ENCODE peak calls at places on chromosomes 11 and 22, in four cellular contexts. Q is stimulated activated CD4-positive, alpha-beta T cell treated with anti-CD3 and anti-CD28 coated beads, Interleukin-1b, Interleukin-23, amount 100 ng/mL, for 1 hour; G is left cardiac atrium; H is GM23248. Y is an unnamed sample.

GRCh38 chr22:43442386-43443060 is 30.7 kb downstream of the MPPED1 start:
- DNase-seq in Q (no peak), G (no peak), H (no peak), Y (peak)

GRCh38 chr22:26894766-26895485 is 237.5 kb downstream of the MIAT start:
- DNase-seq in Q (no peak), G (no peak), H (peak), Y (no peak)

GRCh38 chr11:87292598-87292997 is 254.9 kb downstream of the TMEM135 start:
- DNase-seq in Q (no peak), G (no peak), H (no peak), Y (no peak)

GRCh38 chr22:43883012-43883661 is 8.7 kb downstream of the PNPLA5 start:
- DNase-seq in Q (no peak), G (no peak), H (peak), Y (peak)

GRCh38 chr22:38700271-38700788 is 413 bp downstream of the JOSD1 start:
- DNase-seq in Q (no peak), G (peak), H (peak), Y (peak)

GRCh38 chr22:29351891-29352290 is 36.4 kb upstream of the RASL10A start:
- DNase-seq in Q (no peak), G (no peak), H (no peak), Y (no peak)

GRCh38 chr11:8055836-8056526 is 25.0 kb upstream of the TUB start:
- DNase-seq in Q (no peak), G (no peak), H (no peak), Y (no peak)

GRCh38 chr22:47996446-47996857 is 1234.0 kb downstream of the TBC1D22A start:
- DNase-seq in Q (no peak), G (no peak), H (no peak), Y (no peak)

GRCh38 chr22:43400449-43400848 is 11.4 kb upstream of the MPPED1 start:
- DNase-seq in Q (no peak), G (no peak), H (no peak), Y (no peak)

GRCh38 chr11:110297082-110297725 is 790 bp upstream of the RDX start:
- DNase-seq in Q (no peak), G (no peak), H (peak), Y (no peak)

GRCh38 chr11:13221722-13222121 is 55.9 kb upstream of the BMAL1 start:
- DNase-seq in Q (no peak), G (no peak), H (no peak), Y (no peak)

GRCh38 chr22:19179472-19180048 is 1.0 kb upstream of the SLC25A1 start:
- DNase-seq in Q (no peak), G (peak), H (peak), Y (peak)

GRCh38 chr11:115085461-115086220 is 407.3 kb downstream of the NXPE2 start:
- DNase-seq in Q (no peak), G (peak), H (no peak), Y (no peak)

GRCh38 chr22:17846326-17846992 is 72.2 kb upstream of the BID start:
- DNase-seq in Q (no peak), G (no peak), H (peak), Y (no peak)

GRCh38 chr22:43643362-43643761 is 168.7 kb downstream of the EFCAB6 start:
- DNase-seq in Q (no peak), G (no peak), H (no peak), Y (no peak)

GRCh38 chr11:8329336-8329735 is 65.7 kb upstream of the LMO1 start:
- DNase-seq in Q (no peak), G (no peak), H (no peak), Y (no peak)

GRCh38 chr11:12617632-12618031 is 56.6 kb upstream of the TEAD1 start:
- DNase-seq in Q (no peak), G (no peak), H (no peak), Y (no peak)

GRCh38 chr11:22690245-22690644 is 23.8 kb downstream of the GAS2 start:
- DNase-seq in Q (no peak), G (no peak), H (no peak), Y (no peak)

GRCh38 chr11:10550503-10550902 is 9.5 kb upstream of the RNF141 start:
- DNase-seq in Q (no peak), G (no peak), H (peak), Y (no peak)

GRCh38 chr11:120707663-120708062 is 196.1 kb downstream of the GRIK4 start:
- DNase-seq in Q (no peak), G (no peak), H (no peak), Y (no peak)

GRCh38 chr11:125257185-125257584 is 92.6 kb downstream of the PKNOX2 start:
- DNase-seq in Q (no peak), G (no peak), H (peak), Y (no peak)

GRCh38 chr22:49303781-49304461 is 523.8 kb downstream of the BRD1 start:
- DNase-seq in Q (no peak), G (no peak), H (no peak), Y (no peak)

GRCh38 chr22:19687561-19688300 is 26.6 kb upstream of the SEPTIN5 start:
- DNase-seq in Q (no peak), G (peak), H (peak), Y (peak)

GRCh38 chr11:69378303-69379141 is 84.6 kb downstream of the MYEOV start:
- DNase-seq in Q (no peak), G (no peak), H (no peak), Y (peak)

GRCh38 chr11:65419460-65419772 is 3.2 kb upstream of the NEAT1 start:
- DNase-seq in Q (no peak), G (peak), H (no peak), Y (peak)

GRCh38 chr11:18307461-18308139 is 14.3 kb downstream of the HPS5 start:
- DNase-seq in Q (no peak), G (no peak), H (no peak), Y (no peak)

GRCh38 chr22:44354288-44354687 is 41.5 kb upstream of the SHISAL1 start:
- DNase-seq in Q (no peak), G (peak), H (no peak), Y (no peak)

GRCh38 chr11:126929186-126930085 is 71.1 kb downstream of the KIRREL3 start:
- DNase-seq in Q (no peak), G (no peak), H (peak), Y (no peak)

GRCh38 chr22:30879398-30879797 is 89.2 kb downstream of the MORC2 start:
- DNase-seq in Q (no peak), G (no peak), H (no peak), Y (no peak)

GRCh38 chr11:44256673-44257291 is 53.2 kb downstream of the ALX4 start:
- DNase-seq in Q (no peak), G (no peak), H (no peak), Y (no peak)

GRCh38 chr22:45911601-45912271 is 65.2 kb downstream of the WNT7B start:
- DNase-seq in Q (no peak), G (peak), H (peak), Y (peak)

GRCh38 chr11:76102772-76103171 is 103.5 kb downstream of the WNT11 start:
- DNase-seq in Q (no peak), G (peak), H (no peak), Y (peak)

GRCh38 chr11:73393479-73394415 is 17.5 kb downstream of the RELT start:
- DNase-seq in Q (peak), G (peak), H (peak), Y (peak)

GRCh38 chr11:115272925-115273324 is 231.3 kb downstream of the CADM1 start:
- DNase-seq in Q (no peak), G (no peak), H (no peak), Y (no peak)

GRCh38 chr11:127624455-127624854 is 623.9 kb upstream of the KIRREL3 start:
- DNase-seq in Q (no peak), G (peak), H (peak), Y (no peak)

GRCh38 chr11:57073121-57073520 is 84.4 kb downstream of the OR5AK2 start:
- DNase-seq in Q (no peak), G (no peak), H (peak), Y (no peak)

Y was measured in psoas muscle.